ENCODE peak calls at places on chromosomes 6 and 20, in five cellular contexts. O is left ventricle myocardium inferior, H is stomach, I is heart right ventricle, G is DND-41. M is an unnamed sample. For H3K4me1, the result is how much of the 10 kb centered on the place peaks cover.

GRCh38 chr6:149723771-149724417 is 6.0 kb upstream of the LATS1 start:
- DNase-seq in O (no peak), H (peak), I (no peak), G (peak), M (peak)

GRCh38 chr6:126803769-126804168 is 314.7 kb upstream of the RSPO3 start:
- DNase-seq in O (no peak), H (no peak), I (no peak), G (no peak), M (no peak)

GRCh38 chr6:169831450-169832246 is 80.2 kb downstream of the ERMARD start:
- DNase-seq in O (peak), H (peak), I (peak), G (peak), M (peak)

GRCh38 chr6:9502991-9503761 is 911.7 kb downstream of the TFAP2A start:
- DNase-seq in O (no peak), H (no peak), I (no peak), G (no peak), M (no peak)

GRCh38 chr6:108203189-108204119 is 37.6 kb downstream of the NR2E1 start:
- DNase-seq in O (no peak), H (no peak), I (no peak), G (no peak), M (no peak)

GRCh38 chr6:1708141-1708540 is 98.4 kb downstream of the FOXC1 start:
- DNase-seq in O (no peak), H (no peak), I (no peak), G (no peak), M (no peak)

GRCh38 chr6:100512203-100512862 is 47.6 kb upstream of the SIM1 start:
- DNase-seq in O (no peak), H (no peak), I (no peak), G (no peak), M (no peak)

GRCh38 chr20:48866936-48867335 is 39.1 kb upstream of the PREX1 start:
- DNase-seq in O (no peak), H (no peak), I (no peak), G (no peak), M (no peak)

GRCh38 chr20:17557675-17558006 is 12.2 kb upstream of the DSTN start:
- DNase-seq in O (no peak), H (peak), I (no peak), G (no peak), M (no peak)

GRCh38 chr20:8334641-8335040 is 202.6 kb downstream of the PLCB1 start:
- DNase-seq in O (no peak), H (no peak), I (no peak), G (no peak), M (no peak)

GRCh38 chr20:45423700-45424099 is 7.8 kb downstream of the PIGT start:
- DNase-seq in O (no peak), H (no peak), I (no peak), G (no peak), M (no peak)

GRCh38 chr20:51481311-51481997 is 61.1 kb downstream of the NFATC2 start:
- DNase-seq in O (no peak), H (no peak), I (no peak), G (no peak), M (no peak)

GRCh38 chr20:57435498-57436222 is 44.5 kb downstream of the RBM38 start:
- DNase-seq in O (peak), H (peak), I (peak), G (peak), M (peak)

GRCh38 chr6:56046576-56046975 is 171.2 kb upstream of the BMP5 start:
- DNase-seq in O (peak), H (peak), I (peak), G (no peak), M (no peak)

GRCh38 chr6:131602913-131603312 is 25.1 kb downstream of the MED23 start:
- DNase-seq in O (no peak), H (no peak), I (no peak), G (no peak), M (no peak)

GRCh38 chr6:91081452-91082067 is 494.7 kb upstream of the MAP3K7 start:
- DNase-seq in O (no peak), H (no peak), I (no peak), G (no peak), M (no peak)

GRCh38 chr6:11354019-11354418 is 121.6 kb upstream of the NEDD9 start:
- DNase-seq in O (peak), H (no peak), I (peak), G (peak), M (peak)

GRCh38 chr6:27375613-27376079 is 12.9 kb upstream of the ZNF391 start:
- DNase-seq in O (no peak), H (no peak), I (no peak), G (peak), M (no peak)

GRCh38 chr6:141551318-141551717 is 581.4 kb upstream of the GJE1 start:
- DNase-seq in O (no peak), H (no peak), I (no peak), G (no peak), M (no peak)

GRCh38 chr6:3390698-3391097 is 66.2 kb downstream of the SLC22A23 start:
- DNase-seq in O (peak), H (peak), I (peak), G (no peak), M (no peak)

GRCh38 chr6:165886169-165886568 is 223.1 kb upstream of the PDE10A start:
- DNase-seq in O (no peak), H (no peak), I (no peak), G (no peak), M (no peak)

GRCh38 chr20:2314759-2315439 is 19.1 kb downstream of the TGM3 start:
- DNase-seq in O (peak), H (no peak), I (peak), G (no peak), M (no peak)

GRCh38 chr6:138572885-138573284 is 73.6 kb upstream of the NHSL1 start:
- DNase-seq in O (no peak), H (no peak), I (no peak), G (no peak), M (no peak)
- H3K4me1 ChIP-seq in O (under half), H (under half), I (under half), G (under half), M (under half)

GRCh38 chr20:58755062-58755697 is 62.6 kb downstream of the NPEPL1 start:
- DNase-seq in O (no peak), H (no peak), I (no peak), G (no peak), M (no peak)

GRCh38 chr20:58755751-58756524 is 63.3 kb downstream of the NPEPL1 start:
- DNase-seq in O (no peak), H (no peak), I (no peak), G (no peak), M (no peak)

GRCh38 chr20:58753929-58754551 is 61.4 kb downstream of the NPEPL1 start:
- DNase-seq in O (no peak), H (peak), I (no peak), G (no peak), M (no peak)

GRCh38 chr20:58753267-58753928 is 60.8 kb downstream of the NPEPL1 start:
- DNase-seq in O (no peak), H (no peak), I (no peak), G (no peak), M (no peak)

GRCh38 chr20:58754584-58754983 is 62.0 kb downstream of the NPEPL1 start:
- DNase-seq in O (no peak), H (no peak), I (no peak), G (no peak), M (no peak)
- H3K27ac ChIP-seq in O (no peak), H (no peak), I (no peak), G (no peak), M (no peak)

DNA sequence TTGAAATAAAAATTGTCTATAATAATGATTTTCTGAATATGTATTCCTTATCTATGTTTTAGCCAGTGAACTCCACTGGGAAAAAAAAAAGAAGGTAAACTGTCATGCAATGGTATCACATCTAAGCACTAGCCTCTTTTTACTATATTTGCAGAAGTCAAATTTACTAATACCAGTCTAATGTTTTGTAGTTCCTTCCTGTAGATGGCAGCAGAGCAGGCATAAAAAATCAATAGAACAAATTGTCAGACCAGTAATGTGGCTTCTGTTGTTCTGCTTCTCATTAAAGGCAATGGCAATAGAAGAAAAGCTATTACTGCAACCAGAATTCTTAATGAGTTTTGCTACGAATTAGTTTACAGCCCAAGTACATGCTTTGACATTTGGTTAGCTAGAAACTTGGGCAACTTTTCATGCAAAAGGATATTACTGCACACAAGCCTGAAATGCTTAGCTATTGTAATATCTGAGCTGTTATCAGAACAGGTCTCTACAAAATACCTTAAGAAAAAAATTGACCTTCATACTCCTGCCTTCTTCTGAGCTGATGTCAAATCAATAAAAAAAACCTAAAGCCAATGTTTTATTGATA is 476.9 kb downstream of the KHDRBS2 start:
- DNase-seq in O (no peak), H (no peak), I (no peak), G (no peak), M (no peak)
- TF ChIP-seq CTCF in O (peak), H (no peak), I (peak), G (peak), M (no peak)

GRCh38 chr6:37785688-37786270 is 33.7 kb upstream of the ZFAND3 start:
- DNase-seq in O (no peak), H (no peak), I (no peak), G (no peak), M (no peak)

GRCh38 chr6:37783025-37783825 is 36.3 kb upstream of the ZFAND3 start:
- DNase-seq in O (peak), H (no peak), I (no peak), G (no peak), M (no peak)

GRCh38 chr6:37785002-37785687 is 34.4 kb upstream of the ZFAND3 start:
- DNase-seq in O (no peak), H (no peak), I (no peak), G (no peak), M (no peak)

GRCh38 chr6:37784585-37784967 is 35.0 kb upstream of the ZFAND3 start:
- DNase-seq in O (no peak), H (no peak), I (no peak), G (no peak), M (no peak)

GRCh38 chr6:37783831-37784584 is 35.5 kb upstream of the ZFAND3 start:
- DNase-seq in O (peak), H (peak), I (peak), G (no peak), M (no peak)
- H3K4me1 ChIP-seq in O (under half), H (under half), I (under half), G (under half), M (under half)

M was measured in CD8-positive, alpha-beta T cell.